ENCODE peak calls at places on chromosomes 16 and 17, in six cellular contexts. C is IMR-90, N is A549, H is sigmoid colon, Z is body of pancreas, U is HCT116. O is an unnamed sample.

GRCh38 chr16:88697116-88697830 is 8.9 kb downstream of the RNF166 start:
- DNase-seq in U (no peak), N (no peak), C (no peak), Z (no peak), H (no peak), O (no peak)

GRCh38 chr17:3888343-3889171 is 4.3 kb downstream of the CAMKK1 start:
- DNase-seq in C (peak), H (peak), Z (peak), N (no peak), U (peak), O (peak)

GRCh38 chr17:21005803-21006202 is 37.0 kb downstream of the USP22 start:
- DNase-seq in Z (no peak), H (no peak), N (no peak), U (no peak), C (no peak), O (no peak)

GRCh38 chr16:79286646-79287423 is 313.7 kb downstream of the MAF start:
- DNase-seq in Z (peak), C (no peak), H (peak), U (no peak), N (no peak), O (peak)

GRCh38 chr16:53922805-53923645 is 219.1 kb downstream of the FTO start:
- DNase-seq in Z (no peak), N (no peak), H (no peak), C (peak), U (no peak), O (no peak)

GRCh38 chr16:450385-450784 is 24.9 kb downstream of the RAB11FIP3 start:
- DNase-seq in H (no peak), Z (no peak), U (no peak), C (no peak), N (no peak), O (no peak)

GRCh38 chr17:20998571-20999043 is 44.2 kb downstream of the USP22 start:
- DNase-seq in U (no peak), C (no peak), N (no peak), Z (no peak), H (no peak), O (no peak)

GRCh38 chr17:22669721-22670120 is 977.4 kb downstream of the KCNJ18 start:
- DNase-seq in C (no peak), Z (no peak), U (no peak), N (no peak), H (no peak), O (no peak)

GRCh38 chr17:12510535-12510934 is 155.2 kb upstream of the MYOCD start:
- DNase-seq in H (no peak), C (peak), N (peak), Z (no peak), U (no peak), O (no peak)

GRCh38 chr17:46832306-46832895 is 13.9 kb upstream of the WNT3 start:
- DNase-seq in H (no peak), N (no peak), U (no peak), C (no peak), Z (no peak), O (no peak)

GRCh38 chr17:1055751-1056645 is 59.1 kb downstream of the TIMM22 start:
- DNase-seq in Z (peak), U (no peak), N (peak), C (peak), H (peak), O (peak)

GRCh38 chr16:19330801-19331484 is 45.4 kb downstream of the CLEC19A start:
- DNase-seq in U (peak), C (peak), Z (peak), N (peak), H (no peak), O (no peak)

GRCh38 chr17:1473170-1473569 is 17.1 kb upstream of the CRK start:
- DNase-seq in Z (no peak), U (no peak), C (no peak), N (no peak), H (no peak), O (no peak)

GRCh38 chr17:50865060-50865867 is 890 bp downstream of the TOB1 start:
- DNase-seq in U (peak), H (peak), N (peak), Z (peak), C (peak), O (peak)

GRCh38 chr16:81595676-81596292 is 151.2 kb downstream of the CMIP start:
- DNase-seq in U (no peak), N (peak), Z (no peak), C (no peak), H (no peak), O (no peak)

GRCh38 chr17:45430738-45431530 is 1.7 kb downstream of the ARHGAP27 start:
- DNase-seq in Z (peak), N (no peak), U (no peak), C (no peak), H (no peak), O (no peak)

GRCh38 chr17:72123496-72123963 is 2.7 kb downstream of the SOX9 start:
- DNase-seq in U (no peak), H (no peak), C (no peak), N (no peak), Z (no peak), O (no peak)

GRCh38 chr16:66304151-66304550 is 62.3 kb upstream of the CDH5 start:
- DNase-seq in N (no peak), C (no peak), U (no peak), Z (no peak), H (no peak), O (no peak)

GRCh38 chr17:71084838-71085237 is 915.5 kb downstream of the KCNJ2 start:
- DNase-seq in N (no peak), U (no peak), Z (no peak), H (no peak), C (no peak), O (no peak)

GRCh38 chr17:58323420-58324408 is 4.9 kb downstream of the TSPOAP1 start:
- DNase-seq in H (no peak), N (no peak), U (no peak), C (no peak), Z (no peak), O (no peak)

GRCh38 chr16:19683453-19684236 is 34.4 kb downstream of the KNOP1 start:
- DNase-seq in C (no peak), U (no peak), N (no peak), Z (no peak), H (no peak), O (no peak)

GRCh38 chr16:49434733-49435132 is 61.1 kb downstream of the C16orf78 start:
- DNase-seq in U (no peak), H (peak), C (no peak), N (no peak), Z (no peak), O (no peak)

GRCh38 chr16:65786916-65787315 is 579.6 kb upstream of the CDH5 start:
- DNase-seq in U (no peak), H (no peak), Z (no peak), N (no peak), C (no peak), O (no peak)

GRCh38 chr16:23333034-23333579 is 31.0 kb downstream of the SCNN1B start:
- DNase-seq in H (no peak), Z (no peak), C (no peak), N (peak), U (no peak), O (no peak)

GRCh38 chr17:4899341-4900230 is at the start of gene C17orf107:
- DNase-seq in U (no peak), H (peak), Z (peak), C (peak), N (no peak), O (peak)

GRCh38 chr16:31085371-31085770 is 3.4 kb downstream of the PRSS53 start:
- DNase-seq in C (no peak), N (no peak), U (no peak), Z (no peak), H (no peak), O (peak)

GRCh38 chr16:57536306-57537193 is at the start of gene CCDC102A:
- DNase-seq in H (no peak), Z (peak), N (no peak), C (no peak), U (no peak), O (peak)
- TF ChIP-seq POLR2A in H (no peak), Z (peak), N (no peak), C (peak), U (no peak), O (peak)

GRCh38 chr17:77428901-77429734 is 288.3 kb downstream of the SEC14L1 start:
- DNase-seq in N (no peak), C (no peak), U (no peak), H (peak), Z (no peak), O (no peak)

GRCh38 chr17:77427471-77427991 is 286.8 kb downstream of the SEC14L1 start:
- DNase-seq in N (peak), H (peak), U (no peak), C (peak), Z (peak), O (peak)

GRCh38 chr17:77428020-77428781 is 287.4 kb downstream of the SEC14L1 start:
- DNase-seq in H (no peak), N (no peak), C (no peak), Z (no peak), U (no peak), O (peak)

GRCh38 chr17:77429985-77430752 is 289.4 kb downstream of the SEC14L1 start:
- DNase-seq in H (peak), U (peak), Z (peak), C (peak), N (peak), O (peak)

DNA sequence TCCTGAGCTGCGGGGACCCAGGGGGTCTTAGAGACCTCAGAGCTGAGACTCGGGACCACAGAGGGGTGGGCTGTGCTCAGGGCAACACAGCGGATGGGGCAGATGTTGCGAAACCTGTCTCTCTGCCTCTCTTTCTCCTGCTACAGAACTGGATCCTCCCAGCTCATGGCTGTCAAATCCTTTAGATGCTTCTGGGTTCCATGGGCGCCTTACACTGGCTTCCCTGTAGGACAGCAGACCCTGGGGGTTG is 288.9 kb downstream of the SEC14L1 start:
- DNase-seq in U (no peak), N (no peak), C (no peak), H (no peak), Z (no peak), O (no peak)
- H3K4me3 ChIP-seq in U (no peak), N (no peak), C (no peak), H (no peak), Z (no peak), O (no peak)

DNA sequence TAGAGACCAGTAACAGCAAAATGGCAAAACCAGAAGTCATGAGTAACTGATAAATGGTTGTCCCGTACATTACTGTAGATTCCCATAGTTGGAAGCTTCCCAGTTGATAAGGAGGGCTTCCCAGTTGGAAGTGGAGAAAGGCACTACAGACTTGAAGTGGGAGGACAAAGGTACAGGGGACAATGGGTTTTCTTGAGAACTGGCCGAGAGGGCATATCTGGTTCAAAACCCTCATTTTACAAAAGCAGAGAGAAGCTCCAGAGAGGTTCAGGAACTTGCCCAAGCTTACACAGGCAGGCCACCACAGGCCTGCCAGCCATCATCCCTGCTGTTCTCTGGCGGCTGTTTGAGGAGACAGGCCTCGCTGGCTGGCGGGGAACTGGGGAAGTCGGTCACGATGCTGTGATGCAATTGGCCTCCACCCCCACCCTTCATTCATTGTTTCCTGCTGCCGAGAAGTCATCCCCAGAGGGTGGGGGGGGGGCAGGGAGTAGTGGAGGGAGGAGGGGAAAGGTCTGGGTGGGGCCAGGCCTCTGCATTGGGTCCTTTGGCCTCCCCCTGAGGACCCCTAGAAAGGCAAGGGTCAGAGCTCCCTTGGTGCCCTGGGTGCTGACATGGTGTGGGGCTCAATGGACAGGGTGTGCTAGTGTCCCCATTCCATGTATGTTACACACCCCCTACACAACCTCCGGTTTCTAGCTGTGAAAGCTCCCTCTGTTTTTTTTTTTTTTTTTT is 3.0 kb downstream of the UBALD2 start:
- DNase-seq in H (peak), Z (peak), U (no peak), N (no peak), C (peak), O (peak)
- TF ChIP-seq POLR2A in H (peak), Z (peak), U (no peak), N (no peak), C (peak), O (peak)

GRCh38 chr17:17732444-17732843 is 51.2 kb downstream of the RAI1 start:
- DNase-seq in C (no peak), Z (no peak), N (no peak), U (no peak), H (no peak), O (no peak)

GRCh38 chr17:17730250-17730935 is 49.1 kb downstream of the RAI1 start:
- DNase-seq in U (no peak), N (no peak), Z (no peak), H (no peak), C (no peak), O (no peak)

GRCh38 chr17:17736205-17737183 is 55.2 kb downstream of the RAI1 start:
- DNase-seq in H (no peak), Z (no peak), C (peak), N (no peak), U (no peak), O (no peak)

GRCh38 chr17:17729620-17730249 is 48.5 kb downstream of the RAI1 start:
- DNase-seq in N (peak), H (no peak), U (peak), C (no peak), Z (peak), O (no peak)

GRCh38 chr17:17732892-17733670 is 51.8 kb downstream of the RAI1 start:
- DNase-seq in U (no peak), N (peak), C (peak), Z (peak), H (no peak), O (no peak)
- H3K4me3 ChIP-seq in U (no peak), N (no peak), C (no peak), Z (no peak), H (no peak), O (no peak)

GRCh38 chr17:38851434-38851833 is 2.1 kb downstream of the RPL23 start:
- DNase-seq in U (no peak), N (no peak), Z (no peak), H (no peak), C (no peak), O (no peak)

GRCh38 chr17:38850374-38850773 is 3.1 kb downstream of the RPL23 start:
- DNase-seq in C (no peak), U (no peak), N (no peak), Z (no peak), H (no peak), O (no peak)

GRCh38 chr17:38844261-38844757 is 9.2 kb downstream of the RPL23 start:
- DNase-seq in N (no peak), U (no peak), H (no peak), Z (peak), C (no peak), O (peak)

GRCh38 chr17:38848939-38849563 is 4.5 kb downstream of the RPL23 start:
- DNase-seq in Z (no peak), U (no peak), H (no peak), N (no peak), C (no peak), O (no peak)

DNA sequence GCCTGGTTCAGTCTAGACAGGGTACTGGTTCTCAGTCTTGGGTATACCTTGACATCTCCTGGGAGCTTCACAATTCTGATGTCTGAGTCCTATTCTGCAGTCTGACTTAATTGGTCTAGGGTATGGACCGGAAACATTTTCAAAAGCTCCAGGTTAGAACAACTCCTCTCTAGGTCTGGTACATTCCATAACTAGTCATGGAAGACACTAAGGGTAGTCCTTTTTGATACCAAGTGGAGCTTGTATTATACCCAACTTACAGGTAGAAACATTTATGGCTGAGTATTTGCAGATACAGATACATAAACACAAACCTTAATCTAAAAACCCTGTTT is 5.0 kb downstream of the RPL23 start:
- DNase-seq in U (no peak), H (no peak), Z (no peak), N (no peak), C (no peak), O (no peak)
- TF ChIP-seq POLR2A in U (no peak), H (no peak), Z (no peak), N (no peak), C (peak), O (no peak)

GRCh38 chr17:78915872-78916632 is 9.1 kb downstream of the TIMP2 start:
- DNase-seq in Z (peak), C (no peak), H (peak), U (peak), N (peak), O (peak)
- H3K4me3 ChIP-seq in Z (no peak), C (no peak), H (peak), U (no peak), N (peak), O (peak)

GRCh38 chr17:10120749-10121148 is 77.7 kb downstream of the GAS7 start:
- DNase-seq in Z (no peak), C (peak), N (no peak), U (no peak), H (peak), O (no peak)

GRCh38 chr17:10120113-10120485 is 78.3 kb downstream of the GAS7 start:
- DNase-seq in H (no peak), N (no peak), U (no peak), C (no peak), Z (no peak), O (no peak)

GRCh38 chr17:10118788-10119130 is 79.6 kb downstream of the GAS7 start:
- DNase-seq in N (no peak), H (peak), Z (no peak), C (no peak), U (no peak), O (no peak)

GRCh38 chr17:10117581-10118001 is 80.8 kb downstream of the GAS7 start:
- DNase-seq in Z (no peak), H (peak), U (no peak), N (no peak), C (peak), O (peak)

DNA sequence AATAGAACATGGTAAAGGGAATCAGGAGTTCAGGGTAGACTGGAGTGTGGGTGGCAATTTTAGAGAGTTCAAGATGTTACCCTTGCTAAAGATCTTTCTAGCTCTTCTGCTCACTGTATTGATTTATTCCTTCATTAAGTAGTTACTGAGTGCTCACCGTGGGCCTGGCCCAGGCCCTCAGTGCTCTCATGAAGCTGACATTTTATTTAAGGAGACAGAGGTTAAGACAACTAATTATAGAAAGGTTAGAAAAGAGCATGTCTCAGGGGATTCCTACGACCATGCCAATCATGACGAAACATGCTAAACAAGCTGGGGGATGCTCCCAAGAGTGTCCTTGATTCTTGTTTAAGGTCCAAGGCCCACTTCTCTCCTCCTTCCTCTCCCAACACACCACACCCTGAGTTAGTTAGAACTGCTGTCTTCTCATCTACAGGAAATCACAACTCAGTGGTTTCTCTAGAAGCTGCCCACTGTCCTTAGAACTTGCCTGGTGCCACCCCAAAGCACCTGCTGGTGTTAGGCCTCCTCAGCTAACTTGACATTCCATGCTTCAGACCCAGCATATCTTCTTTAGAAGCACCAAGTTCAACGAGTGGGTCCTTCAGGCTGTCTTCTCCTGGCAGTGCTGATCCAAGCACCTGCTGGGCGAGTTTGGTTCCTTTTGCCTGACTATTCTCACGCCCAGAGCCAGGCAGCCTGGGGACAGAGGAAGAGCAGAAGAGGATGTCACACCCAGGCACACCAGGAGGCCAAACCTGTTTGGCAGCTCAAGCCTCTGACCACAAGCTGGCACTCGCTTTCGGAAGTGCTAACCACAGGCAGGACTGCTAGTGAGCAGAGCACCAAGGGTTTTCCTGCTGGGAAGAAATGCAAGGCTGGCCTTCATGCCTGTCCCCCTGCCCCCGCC is 78.9 kb downstream of the GAS7 start:
- DNase-seq in H (peak), U (peak), N (no peak), C (no peak), Z (peak), O (peak)
- TF ChIP-seq POLR2A in H (no peak), U (no peak), N (no peak), C (no peak), Z (no peak), O (no peak)

DNA sequence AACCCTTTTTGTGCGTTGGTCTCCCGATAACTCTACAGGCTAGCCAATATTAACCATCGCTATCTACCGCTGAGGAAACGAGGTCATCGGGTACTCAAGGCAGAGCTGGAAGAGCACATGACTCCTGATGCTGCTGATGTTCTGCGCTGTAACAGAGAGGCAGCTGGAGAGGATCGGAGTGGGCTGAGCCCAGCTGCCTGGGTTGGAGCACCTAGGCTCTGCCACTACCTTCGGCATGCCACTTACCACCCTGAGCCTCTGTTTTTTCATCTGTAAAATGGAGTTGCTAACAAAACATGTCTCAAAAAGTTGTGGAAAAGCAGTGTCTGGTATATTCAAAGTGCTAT is 439 bp upstream of the SLC46A1 start:
- DNase-seq in Z (peak), N (no peak), H (no peak), U (no peak), C (no peak), O (no peak)
- H3K4me3 ChIP-seq in Z (peak), N (peak), H (peak), U (peak), C (peak), O (peak)

GRCh38 chr17:64508683-64509082 is 1.9 kb downstream of the CEP95 start:
- DNase-seq in Z (no peak), H (no peak), N (no peak), C (no peak), U (no peak), O (no peak)
- TF ChIP-seq POLR2A in Z (no peak), H (no peak), N (no peak), C (no peak), U (no peak), O (no peak)